ENCODE peak calls at places on chromosomes 1 and 21, in four cellular contexts. M is T-cell, H is BE2C, V is AG09319. Y is an unnamed sample.

GRCh38 chr1:7575041-7575400 is 196.1 kb upstream of the VAMP3 start:
- DNase-seq in H (no peak), M (no peak), V (no peak), Y (no peak)

GRCh38 chr1:235090406-235091069 is 38.1 kb downstream of the TOMM20 start:
- DNase-seq in V (no peak), M (no peak), H (no peak), Y (no peak)

GRCh38 chr1:156751724-156752481 is 428 bp upstream of the HDGF start:
- DNase-seq in V (peak; percentile 92), H (peak; percentile 99), M (peak; percentile 95), Y (peak; percentile 97)

GRCh38 chr1:222240536-222241181 is 307.2 kb downstream of the HHIPL2 start:
- DNase-seq in V (no peak), M (no peak), H (no peak), Y (no peak)

GRCh38 chr21:26809745-26810144 is 35.5 kb downstream of the ADAMTS1 start:
- DNase-seq in V (no peak), H (no peak), M (no peak), Y (no peak)

GRCh38 chr1:88079036-88079435 is 605.0 kb upstream of the PKN2 start:
- DNase-seq in H (peak; percentile 23), V (no peak), M (no peak), Y (no peak)

GRCh38 chr1:178344513-178345077 is 152.2 kb downstream of the CLEC20A start:
- DNase-seq in H (no peak), M (no peak), V (peak; percentile 81), Y (no peak)

GRCh38 chr1:9618912-9619679 is 30.4 kb downstream of the TMEM201 start:
- DNase-seq in H (no peak), V (no peak), M (no peak), Y (no peak)

GRCh38 chr1:161946071-161946987 is 77.3 kb downstream of the OLFML2B start:
- DNase-seq in V (peak; percentile 53), H (no peak), M (no peak), Y (no peak)

Y was measured in testis.